ENCODE peak calls at places on chromosomes 1 and 21, in seven cellular contexts. P, W, H, O, J, D and I are unnamed samples.

GRCh38 chr21:26810266-26810665 is 34.9 kb downstream of the ADAMTS1 start:
- DNase-seq in J (no peak), P (no peak), D (no peak), H (no peak), W (no peak), O (no peak), I (no peak)

GRCh38 chr1:11594625-11595024 is 59.6 kb downstream of the FBXO2 start:
- DNase-seq in H (no peak), J (no peak), D (no peak), W (no peak), O (no peak), P (no peak), I (no peak)

GRCh38 chr1:15262003-15262377 is 15.0 kb downstream of the FHAD1 start:
- DNase-seq in O (no peak), P (no peak), H (no peak), J (no peak), D (no peak), W (no peak), I (no peak)

GRCh38 chr1:3197781-3198316 is 128.8 kb downstream of the PRDM16 start:
- DNase-seq in P (no peak), D (no peak), W (no peak), O (no peak), J (no peak), H (no peak), I (no peak)

GRCh38 chr21:37921091-37921490 is 4.8 kb upstream of the KCNJ6 start:
- DNase-seq in W (peak; percentile 7), H (no peak), O (no peak), P (no peak), D (no peak), J (no peak), I (no peak)

GRCh38 chr21:46191257-46191685 is 7.0 kb upstream of the SPATC1L start:
- DNase-seq in W (peak; percentile 81), P (no peak), J (peak; percentile 64), O (no peak), H (peak; percentile 9), D (no peak), I (peak; percentile 12)

GRCh38 chr1:7471836-7472235 is 299.3 kb upstream of the VAMP3 start:
- DNase-seq in W (peak; percentile 8), J (no peak), D (no peak), P (no peak), H (no peak), O (no peak), I (no peak)

GRCh38 chr1:245512980-245513578 is 358.3 kb downstream of the KIF26B start:
- DNase-seq in O (no peak), W (peak; percentile 42), P (no peak), D (no peak), J (peak; percentile 8), H (no peak), I (no peak)

GRCh38 chr1:193211539-193211938 is 25.1 kb upstream of the B3GALT2 start:
- DNase-seq in P (no peak), O (no peak), J (peak; percentile 90), H (no peak), W (peak; percentile 73), D (no peak), I (no peak)

GRCh38 chr1:31425301-31426081 is 12.5 kb downstream of the SERINC2 start:
- DNase-seq in H (no peak), O (no peak), W (no peak), J (no peak), P (no peak), D (no peak), I (no peak)

GRCh38 chr1:8011016-8011415 is 15.1 kb downstream of the ERRFI1 start:
- DNase-seq in P (no peak), J (no peak), D (no peak), W (no peak), H (no peak), O (no peak), I (no peak)

GRCh38 chr21:20004353-20004752 is 993.9 kb upstream of the NCAM2 start:
- DNase-seq in J (no peak), H (no peak), O (no peak), P (no peak), W (no peak), D (no peak), I (peak; percentile 50)

GRCh38 chr1:109815809-109816791 is 52.4 kb upstream of the EPS8L3 start:
- DNase-seq in H (no peak), J (no peak), D (no peak), O (no peak), W (peak; percentile 75), P (no peak), I (no peak)

GRCh38 chr1:175158133-175158532 is 34.4 kb downstream of the KIAA0040 start:
- DNase-seq in J (peak; percentile 34), O (no peak), W (peak; percentile 2), D (no peak), H (no peak), P (no peak), I (no peak)

GRCh38 chr1:55095095-55095494 is 55.7 kb downstream of the PCSK9 start:
- DNase-seq in J (no peak), P (no peak), W (no peak), D (no peak), O (no peak), H (no peak), I (no peak)

GRCh38 chr21:14361958-14362357 is 21.0 kb downstream of the HSPA13 start:
- DNase-seq in W (peak; percentile 83), H (no peak), P (no peak), O (no peak), J (peak; percentile 52), D (no peak), I (no peak)

GRCh38 chr1:210377934-210378333 is 49.2 kb downstream of the HHAT start:
- DNase-seq in W (peak; percentile 35), D (no peak), J (no peak), O (no peak), P (no peak), H (no peak), I (no peak)

GRCh38 chr1:2803931-2804627 is 2.6 kb upstream of the TTC34 start:
- DNase-seq in P (peak; percentile 14), J (no peak), O (no peak), D (no peak), H (no peak), W (no peak), I (no peak)

GRCh38 chr1:85279463-85280080 is 3.1 kb upstream of the BCL10 start:
- DNase-seq in W (no peak), O (no peak), D (no peak), H (no peak), P (no peak), J (no peak), I (no peak)

GRCh38 chr21:42443181-42443785 is 39.6 kb downstream of the UBASH3A start:
- DNase-seq in W (no peak), H (no peak), J (no peak), O (no peak), P (no peak), D (no peak), I (no peak)

GRCh38 chr1:204506091-204506968 is 9.9 kb upstream of the MDM4 start:
- DNase-seq in W (peak; percentile 98), H (peak; percentile 79), D (peak; percentile 55), O (no peak), J (peak; percentile 66), P (peak; percentile 47), I (peak; percentile 54)